ENCODE peak calls at places on chromosomes 11 and 22, in seven cellular contexts. O, C, Z, N, I, H and X are unnamed samples.

GRCh38 chr11:34345012-34345804 is 12.6 kb downstream of the ABTB2 start:
- DNase-seq in O (no peak), C (no peak), Z (no peak), N (peak; percentile 69), I (peak; percentile 64), H (no peak), X (peak; percentile 52)

GRCh38 chr22:21450858-21451331 is 16.3 kb upstream of the TMEM191C start:
- DNase-seq in O (no peak), C (no peak), Z (peak; percentile 2), N (no peak), I (no peak), H (no peak), X (no peak)

GRCh38 chr22:30270841-30271240 is 4.2 kb upstream of the OSM start:
- DNase-seq in O (no peak), C (no peak), Z (no peak), N (peak; percentile 82), I (no peak), H (no peak), X (no peak)

GRCh38 chr11:62543680-62544444 is 2.7 kb downstream of the AHNAK start:
- DNase-seq in O (no peak), C (no peak), Z (no peak), N (no peak), I (no peak), H (no peak), X (no peak)

GRCh38 chr11:17002543-17002942 is 11.7 kb downstream of the PLEKHA7 start:
- DNase-seq in O (no peak), C (no peak), Z (no peak), N (no peak), I (no peak), H (no peak), X (no peak)

GRCh38 chr11:15965562-15966250 is 390.6 kb downstream of the SOX6 start:
- DNase-seq in O (no peak), C (no peak), Z (peak; percentile 13), N (no peak), I (no peak), H (no peak), X (no peak)

GRCh38 chr11:123145661-123146060 is 49.4 kb downstream of the CLMP start:
- DNase-seq in O (no peak), C (no peak), Z (no peak), N (no peak), I (no peak), H (no peak), X (no peak)

GRCh38 chr11:1408346-1408745 is 18.6 kb downstream of the BRSK2 start:
- DNase-seq in O (no peak), C (no peak), Z (no peak), N (no peak), I (no peak), H (no peak), X (no peak)

GRCh38 chr11:10309163-10310093 is 4.6 kb downstream of the ADM start:
- DNase-seq in O (no peak), C (no peak), Z (peak; percentile 56), N (peak; percentile 89), I (peak; percentile 80), H (no peak), X (peak; percentile 78)

GRCh38 chr11:129894281-129895125 is 875 bp downstream of the NFRKB start:
- DNase-seq in O (no peak), C (no peak), Z (no peak), N (no peak), I (no peak), H (no peak), X (no peak)

GRCh38 chr11:112931686-112932085 is 29.5 kb upstream of the NCAM1 start:
- DNase-seq in O (no peak), C (no peak), Z (no peak), N (no peak), I (no peak), H (no peak), X (no peak)

GRCh38 chr11:61162092-61162935 is 1.1 kb upstream of the VPS37C start:
- DNase-seq in O (no peak), C (no peak), Z (peak; percentile 56), N (no peak), I (peak; percentile 20), H (no peak), X (no peak)
- H3K4me3 ChIP-seq in O (peak overlapping the region; percentile 63), C (peak overlapping the region; percentile 79), Z (peak overlapping the region; percentile 65), N (peak overlapping the region; percentile 90), I (peak overlapping the region; percentile 75), H (peak overlapping the region; percentile 69), X (peak overlapping the region; percentile 65)

GRCh38 chr22:34502821-34503220 is 563.1 kb upstream of the ISX start:
- DNase-seq in O (no peak), C (no peak), Z (no peak), N (no peak), I (no peak), H (no peak), X (no peak)
- TF ChIP-seq CTCF in O (no peak), C (no peak), Z (no peak), N (no peak), I (no peak), H (no peak), X (no peak)

GRCh38 chr11:76781861-76782500 is 1.2 kb upstream of the TSKU start:
- DNase-seq in O (no peak), C (no peak), Z (no peak), N (no peak), I (no peak), H (no peak), X (no peak)
- H3K4me3 ChIP-seq in O (no peak overlapping the region), C (no peak overlapping the region), Z (peak overlapping the region; percentile 85), N (peak overlapping the region; percentile 80), I (peak overlapping the region; percentile 71), H (peak overlapping the region; percentile 76), X (peak overlapping the region; percentile 72)

DNA sequence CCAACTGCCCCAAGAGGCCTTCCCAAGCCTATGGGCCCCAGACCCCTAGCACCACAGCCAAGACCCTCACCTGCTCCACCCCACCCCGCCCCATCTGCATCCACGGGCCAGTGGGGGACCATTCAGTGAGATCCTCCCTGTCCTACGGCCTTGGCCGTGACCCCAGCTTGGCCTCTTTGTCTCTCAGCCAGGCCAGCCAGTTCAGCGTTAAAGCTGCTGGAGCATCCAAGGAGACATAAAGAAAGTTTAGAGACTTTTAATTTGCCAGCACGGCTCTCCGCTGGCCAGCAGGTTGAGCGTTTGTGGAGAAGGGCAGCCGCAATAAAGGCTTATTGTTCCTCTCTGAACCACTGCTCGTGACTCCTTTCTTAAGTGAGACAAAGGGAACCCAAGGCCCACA is 49.3 kb upstream of the LMO1 start:
- DNase-seq in O (no peak), C (no peak), Z (no peak), N (peak; percentile 12), I (no peak), H (no peak), X (no peak)
- TF ChIP-seq CTCF in O (no peak), C (no peak), Z (no peak), N (no peak), I (no peak), H (no peak), X (no peak)

DNA sequence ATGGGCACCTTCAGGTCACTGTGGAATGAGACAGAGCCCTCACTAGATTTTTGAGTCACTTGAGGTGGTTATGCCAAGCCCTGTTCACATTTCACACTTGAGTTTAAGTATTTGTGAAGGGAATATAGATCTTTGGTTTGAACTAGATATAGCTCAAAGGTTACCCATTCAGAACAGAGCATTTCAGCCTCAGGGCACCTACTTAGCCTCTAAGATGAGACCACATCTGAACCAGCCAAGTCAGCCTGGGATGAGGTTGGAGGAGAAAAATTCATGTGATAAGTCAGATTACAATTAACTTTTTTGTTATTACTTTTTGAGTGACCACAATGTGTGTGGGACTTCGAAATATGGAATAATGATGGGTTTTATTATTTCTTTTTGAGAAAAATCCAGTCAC is 127.8 kb downstream of the TEAD1 start:
- DNase-seq in O (no peak), C (no peak), Z (peak; percentile 24), N (no peak), I (no peak), H (no peak), X (no peak)
- H3K4me3 ChIP-seq in O (no peak overlapping the region), C (no peak overlapping the region), Z (no peak overlapping the region), N (no peak overlapping the region), I (no peak overlapping the region), H (no peak overlapping the region), X (no peak overlapping the region)

GRCh38 chr11:128802358-128802981 is 64.6 kb downstream of the KCNJ1 start:
- DNase-seq in O (no peak), C (no peak), Z (peak; percentile 51), N (no peak), I (peak; percentile 43), H (peak; percentile 2), X (no peak)
- TF ChIP-seq CTCF in O (no peak), C (peak; percentile 28), Z (peak; percentile 81), N (peak; percentile 14), I (no peak), H (peak; percentile 78), X (peak; percentile 65)

GRCh38 chr11:47257518-47258316 is at the start of gene NR1H3:
- DNase-seq in O (no peak), C (no peak), Z (peak; percentile 86), N (peak; percentile 93), I (peak; percentile 64), H (no peak), X (no peak)
- H3K4me3 ChIP-seq in O (no peak within 1 kb of the TSS), C (no peak within 1 kb of the TSS), Z (peak within 1 kb of the TSS; percentile 34), N (peak within 1 kb of the TSS; percentile 55), I (peak within 1 kb of the TSS; percentile 32), H (no peak within 1 kb of the TSS), X (peak within 1 kb of the TSS; percentile 9)

DNA sequence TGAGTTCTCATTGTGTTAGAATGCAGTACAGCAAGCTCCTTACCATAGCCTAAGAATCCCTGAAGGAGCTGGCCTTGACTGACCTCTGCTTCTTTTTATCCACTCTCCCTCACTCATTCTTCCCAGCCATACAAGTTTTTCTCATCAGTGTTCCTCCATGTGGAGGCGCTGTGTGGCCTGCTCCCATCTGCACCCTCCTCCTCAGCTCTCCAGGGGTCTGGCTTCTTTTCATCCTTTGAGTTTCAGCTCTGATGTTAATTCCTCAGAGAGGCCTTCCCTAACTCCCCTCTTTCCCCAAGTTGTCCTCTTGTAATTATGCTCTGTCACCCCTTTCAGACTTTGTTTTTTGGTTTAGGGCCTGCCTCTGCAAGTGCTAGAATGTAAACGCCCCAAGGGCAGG is 144.8 kb downstream of the WNT7B start:
- DNase-seq in O (no peak), C (no peak), Z (no peak), N (no peak), I (no peak), H (no peak), X (no peak)
- TF ChIP-seq CTCF in O (no peak), C (no peak), Z (no peak), N (no peak), I (no peak), H (no peak), X (no peak)